ENCODE peak calls at places on chromosomes 2 and 18, in four cellular contexts. One of them, this sample, is unnamed.

GRCh38 chr2:128832946-128833560 is 514.4 kb upstream of the HS6ST1 start:
- DNase-seq in body of pancreas: peak; percentile 61
- DNase-seq in choroid plexus epithelial cell: no peak
- DNase-seq in pancreas: no peak
- DNase-seq in this sample: no peak

GRCh38 chr2:214201892-214202291 is 209.0 kb upstream of the VWC2L start:
- DNase-seq in pancreas: no peak
- DNase-seq in body of pancreas: no peak
- DNase-seq in choroid plexus epithelial cell: no peak
- DNase-seq in this sample: no peak

GRCh38 chr18:76988015-76988826 is 144.4 kb downstream of the MBP start:
- DNase-seq in body of pancreas: no peak
- DNase-seq in pancreas: no peak
- DNase-seq in choroid plexus epithelial cell: no peak
- DNase-seq in this sample: no peak

GRCh38 chr2:173077506-173078177 is 2.0 kb downstream of the MAP3K20 start:
- DNase-seq in pancreas: no peak
- DNase-seq in choroid plexus epithelial cell: peak; percentile 68
- DNase-seq in body of pancreas: no peak
- DNase-seq in this sample: peak; percentile 60

GRCh38 chr18:8858888-8859511 is 153.6 kb downstream of the MTCL1 start:
- DNase-seq in choroid plexus epithelial cell: peak; percentile 97
- DNase-seq in pancreas: no peak
- DNase-seq in body of pancreas: no peak
- DNase-seq in this sample: peak; percentile 93

GRCh38 chr2:239441724-239442123 is 40.9 kb upstream of the HDAC4 start:
- DNase-seq in body of pancreas: no peak
- DNase-seq in choroid plexus epithelial cell: no peak
- DNase-seq in pancreas: no peak
- DNase-seq in this sample: no peak

GRCh38 chr2:118554616-118555015 is 292.8 kb downstream of the EN1 start:
- DNase-seq in body of pancreas: no peak
- DNase-seq in pancreas: no peak
- DNase-seq in choroid plexus epithelial cell: peak; percentile 23
- DNase-seq in this sample: no peak

GRCh38 chr2:45233301-45233700 is 224.0 kb upstream of the SIX2 start:
- DNase-seq in pancreas: no peak
- DNase-seq in choroid plexus epithelial cell: peak; percentile 69
- DNase-seq in body of pancreas: no peak
- DNase-seq in this sample: no peak

GRCh38 chr2:27356056-27356381 is 545 bp downstream of the GTF3C2 start:
- DNase-seq in pancreas: peak; percentile 51
- DNase-seq in choroid plexus epithelial cell: peak; percentile 62
- DNase-seq in body of pancreas: peak; percentile 45
- DNase-seq in this sample: no peak

GRCh38 chr18:25830787-25831186 is 259.6 kb downstream of the SS18 start:
- DNase-seq in pancreas: no peak
- DNase-seq in body of pancreas: no peak
- DNase-seq in choroid plexus epithelial cell: peak; percentile 73
- DNase-seq in this sample: peak; percentile 78

GRCh38 chr2:204586444-204587165 is 41.3 kb downstream of the PARD3B start:
- DNase-seq in body of pancreas: no peak
- DNase-seq in pancreas: no peak
- DNase-seq in choroid plexus epithelial cell: no peak
- DNase-seq in this sample: no peak

GRCh38 chr18:44968336-44968735 is 287.6 kb downstream of the SETBP1 start:
- DNase-seq in choroid plexus epithelial cell: no peak
- DNase-seq in body of pancreas: peak; percentile 63
- DNase-seq in pancreas: no peak
- DNase-seq in this sample: no peak

GRCh38 chr18:32368170-32368569 is 102.5 kb downstream of the GAREM1 start:
- DNase-seq in choroid plexus epithelial cell: no peak
- DNase-seq in body of pancreas: no peak
- DNase-seq in pancreas: no peak
- DNase-seq in this sample: no peak

GRCh38 chr18:10558243-10558966 is 32.6 kb downstream of the NAPG start:
- DNase-seq in choroid plexus epithelial cell: no peak
- DNase-seq in body of pancreas: no peak
- DNase-seq in pancreas: no peak
- DNase-seq in this sample: no peak

GRCh38 chr2:6977095-6977777 is 60.0 kb downstream of the RNF144A start:
- DNase-seq in pancreas: peak; percentile 78
- DNase-seq in body of pancreas: peak; percentile 88
- DNase-seq in choroid plexus epithelial cell: no peak
- DNase-seq in this sample: peak; percentile 81

GRCh38 chr18:45197526-45197970 is 417.7 kb upstream of the SLC14A2 start:
- DNase-seq in pancreas: no peak
- DNase-seq in body of pancreas: no peak
- DNase-seq in choroid plexus epithelial cell: no peak
- DNase-seq in this sample: peak; percentile 94

GRCh38 chr2:205188516-205189138 is 493.7 kb upstream of the NRP2 start:
- DNase-seq in pancreas: peak; percentile 25
- DNase-seq in choroid plexus epithelial cell: peak; percentile 95
- DNase-seq in body of pancreas: peak; percentile 35
- DNase-seq in this sample: peak; percentile 69

GRCh38 chr2:30548386-30548785 is 101.3 kb downstream of the LCLAT1 start:
- DNase-seq in body of pancreas: no peak
- DNase-seq in pancreas: no peak
- DNase-seq in choroid plexus epithelial cell: no peak
- DNase-seq in this sample: no peak

GRCh38 chr18:37334494-37335125 is 231.0 kb downstream of the CELF4 start:
- DNase-seq in body of pancreas: no peak
- DNase-seq in choroid plexus epithelial cell: peak; percentile 4
- DNase-seq in pancreas: no peak
- DNase-seq in this sample: peak; percentile 45

GRCh38 chr2:195498176-195498575 is 158.8 kb upstream of the SLC39A10 start:
- DNase-seq in body of pancreas: peak; percentile 64
- DNase-seq in choroid plexus epithelial cell: peak; percentile 72
- DNase-seq in pancreas: no peak
- DNase-seq in this sample: no peak

GRCh38 chr2:88159955-88160415 is 10.2 kb upstream of the THNSL2 start:
- DNase-seq in pancreas: no peak
- DNase-seq in choroid plexus epithelial cell: peak; percentile 84
- DNase-seq in body of pancreas: peak; percentile 73
- DNase-seq in this sample: peak; percentile 73
- TF ChIP-seq CTCF in pancreas: peak; percentile 87
- TF ChIP-seq CTCF in choroid plexus epithelial cell: peak; percentile 91
- TF ChIP-seq CTCF in body of pancreas: peak; percentile 90
- TF ChIP-seq CTCF in this sample: peak; percentile 87

DNA sequence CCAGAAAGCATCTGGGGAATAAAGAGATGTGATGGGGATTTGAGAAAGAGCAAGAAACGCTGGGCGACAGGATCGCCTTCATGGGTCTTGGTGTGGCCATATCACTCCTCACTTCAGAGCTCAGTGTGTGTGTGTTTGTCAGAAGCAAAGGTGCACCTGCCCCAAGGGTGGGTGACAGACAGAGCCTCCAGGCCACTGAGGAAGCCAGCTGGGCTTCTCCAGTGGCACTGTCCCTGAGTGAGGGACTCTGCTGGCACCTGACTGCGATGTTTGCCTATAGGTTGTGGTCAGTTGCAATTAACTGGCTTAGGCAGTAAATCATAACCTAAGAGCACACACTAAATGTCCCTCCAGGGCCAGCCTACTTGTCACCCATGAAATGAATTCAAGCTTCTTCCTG is 23.5 kb upstream of the GNAL start:
- DNase-seq in choroid plexus epithelial cell: no peak
- DNase-seq in body of pancreas: no peak
- DNase-seq in pancreas: no peak
- DNase-seq in this sample: no peak
- H3K4me3 ChIP-seq in choroid plexus epithelial cell: no peak overlapping the region
- H3K4me3 ChIP-seq in body of pancreas: no peak overlapping the region
- H3K4me3 ChIP-seq in pancreas: no peak overlapping the region
- H3K4me3 ChIP-seq in this sample: no peak overlapping the region

DNA sequence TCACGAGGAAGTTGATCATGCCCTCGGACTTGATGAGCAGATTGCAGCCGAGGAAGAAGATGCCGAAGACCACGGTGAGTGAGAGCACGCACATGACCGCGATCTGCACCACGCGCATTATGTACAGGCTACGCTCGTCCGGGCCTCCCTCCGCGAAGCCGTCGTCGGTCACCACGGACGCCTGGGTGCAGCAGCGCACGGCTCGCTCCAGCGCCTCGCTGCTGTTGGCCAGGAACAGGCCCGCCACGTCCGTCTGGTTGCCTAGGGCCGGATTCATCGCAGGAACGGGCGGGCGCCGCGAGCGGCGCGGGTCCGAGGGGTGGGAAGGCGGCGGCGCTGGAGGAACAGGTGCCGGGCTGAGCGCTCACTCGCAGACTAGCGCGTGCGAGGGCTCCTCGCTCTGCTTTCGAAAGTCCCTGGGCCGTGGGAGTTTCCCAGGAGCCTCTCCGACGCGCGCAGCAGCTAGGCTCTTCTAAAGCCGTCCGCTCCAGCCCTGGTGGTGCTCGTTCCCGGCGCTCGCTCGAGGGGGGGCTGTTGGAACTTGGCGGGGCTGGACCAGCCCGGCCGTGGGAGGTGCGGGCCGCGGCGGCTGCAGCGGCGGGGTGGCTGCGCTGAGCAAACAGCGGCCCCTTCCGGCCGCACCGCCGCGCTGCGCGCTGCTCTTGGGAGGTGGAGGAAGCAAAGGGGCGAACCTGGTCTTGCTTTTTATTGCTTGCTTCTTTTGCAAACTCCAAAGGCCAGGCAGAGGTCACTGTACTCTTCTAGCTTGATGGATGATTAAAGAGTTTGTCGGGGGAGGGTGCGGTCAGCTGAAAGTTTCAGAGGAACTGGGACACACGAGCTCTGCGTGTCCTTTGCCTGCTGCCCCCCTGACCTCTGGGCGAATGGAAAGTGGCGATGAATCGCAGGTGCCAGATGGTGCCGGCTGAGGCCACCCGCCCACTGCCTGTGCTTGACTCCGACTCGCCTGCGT is at the start of gene RPRM:
- DNase-seq in body of pancreas: peak; percentile 81
- DNase-seq in choroid plexus epithelial cell: peak; percentile 50
- DNase-seq in pancreas: peak; percentile 76
- DNase-seq in this sample: peak; percentile 64
- TF ChIP-seq CTCF in body of pancreas: peak; percentile 86
- TF ChIP-seq CTCF in choroid plexus epithelial cell: peak; percentile 68
- TF ChIP-seq CTCF in pancreas: peak; percentile 89
- TF ChIP-seq CTCF in this sample: peak; percentile 85

GRCh38 chr2:10289891-10290290 is 12.8 kb upstream of the HPCAL1 start:
- DNase-seq in choroid plexus epithelial cell: no peak
- DNase-seq in body of pancreas: no peak
- DNase-seq in pancreas: no peak
- DNase-seq in this sample: peak; percentile 67
- H3K4me3 ChIP-seq in choroid plexus epithelial cell: no peak overlapping the region
- H3K4me3 ChIP-seq in body of pancreas: no peak overlapping the region
- H3K4me3 ChIP-seq in pancreas: no peak overlapping the region
- H3K4me3 ChIP-seq in this sample: no peak overlapping the region

This sample was measured in astrocyte of the spinal cord.